ENCODE peak calls at places on chromosomes 5 and 9, in six cellular contexts. S is lung; M is GDM1; Q is tibial artery; G is GM12891; R is activated CD4-positive, alpha-beta T cell treated with anti-CD3 and anti-CD28 coated beads, Interleukin-2, amount 50 U/mL, for 24 hours. V is an unnamed sample.

GRCh38 chr5:74167206-74167929 is 473.2 kb downstream of the ENC1 start:
- DNase-seq in S (no peak), M (no peak), Q (no peak), G (no peak), R (no peak), V (no peak)

GRCh38 chr9:8762676-8763075 is 963.1 kb upstream of the DMAC1 start:
- DNase-seq in S (no peak), M (no peak), Q (no peak), G (no peak), R (no peak), V (no peak)

GRCh38 chr5:101991486-101991885 is 304.6 kb downstream of the SLCO4C1 start:
- DNase-seq in S (no peak), M (no peak), Q (no peak), G (no peak), R (no peak), V (no peak)

GRCh38 chr9:8764041-8764440 is 964.5 kb upstream of the DMAC1 start:
- DNase-seq in S (no peak), M (no peak), Q (no peak), G (no peak), R (no peak), V (no peak)

GRCh38 chr9:15642369-15642962 is 89.6 kb downstream of the CCDC171 start:
- DNase-seq in S (no peak), M (peak), Q (no peak), G (no peak), R (no peak), V (peak)

GRCh38 chr9:74379718-74380117 is 117.4 kb upstream of the RORB start:
- DNase-seq in S (no peak), M (peak), Q (no peak), G (no peak), R (no peak), V (peak)

GRCh38 chr9:101791938-101792337 is 53.5 kb upstream of the GRIN3A start:
- DNase-seq in S (no peak), M (peak), Q (no peak), G (no peak), R (peak), V (peak)

GRCh38 chr5:122287101-122287500 is 24.9 kb upstream of the SNCAIP start:
- DNase-seq in S (no peak), M (no peak), Q (no peak), G (no peak), R (no peak), V (no peak)

GRCh38 chr5:80193421-80193820 is 62.4 kb downstream of the SERINC5 start:
- DNase-seq in S (no peak), M (no peak), Q (no peak), G (no peak), R (no peak), V (no peak)

GRCh38 chr5:181243521-181244307 is at the start of gene RACK1:
- DNase-seq in S (peak), M (no peak), Q (peak), G (no peak), R (peak), V (peak)